ENCODE peak calls at places on chromosome 16, in six cellular contexts. One of them, this sample, is unnamed.

GRCh38 chr16:11564046-11564926 is 22.4 kb downstream of the LITAF start:
- DNase-seq in prostate gland: no peak
- DNase-seq in esophagus muscularis mucosa: no peak
- DNase-seq in GM23338: no peak
- DNase-seq in stomach: no peak
- DNase-seq in H1: no peak
- DNase-seq in this sample: no peak

GRCh38 chr16:10181196-10182162 is 749 bp downstream of the GRIN2A start:
- DNase-seq in prostate gland: peak
- DNase-seq in GM23338: peak
- DNase-seq in H1: peak
- DNase-seq in stomach: peak
- DNase-seq in esophagus muscularis mucosa: no peak
- DNase-seq in this sample: peak

GRCh38 chr16:66905633-66906539 is 12.8 kb downstream of the CDH16 start:
- DNase-seq in prostate gland: no peak
- DNase-seq in GM23338: peak
- DNase-seq in H1: no peak
- DNase-seq in esophagus muscularis mucosa: no peak
- DNase-seq in stomach: peak
- DNase-seq in this sample: peak

GRCh38 chr16:52515068-52515671 is 31.8 kb downstream of the TOX3 start:
- DNase-seq in H1: no peak
- DNase-seq in stomach: no peak
- DNase-seq in GM23338: peak
- DNase-seq in esophagus muscularis mucosa: no peak
- DNase-seq in prostate gland: no peak
- DNase-seq in this sample: no peak

GRCh38 chr16:19753815-19754643 is 36.0 kb downstream of the IQCK start:
- DNase-seq in prostate gland: peak
- DNase-seq in H1: no peak
- DNase-seq in GM23338: no peak
- DNase-seq in stomach: peak
- DNase-seq in esophagus muscularis mucosa: no peak
- DNase-seq in this sample: no peak

GRCh38 chr16:55494994-55495421 is 13.9 kb upstream of the LPCAT2 start:
- DNase-seq in prostate gland: no peak
- DNase-seq in H1: no peak
- DNase-seq in esophagus muscularis mucosa: peak
- DNase-seq in stomach: peak
- DNase-seq in GM23338: peak
- DNase-seq in this sample: no peak

GRCh38 chr16:10497132-10498088 is 83.0 kb downstream of the EMP2 start:
- DNase-seq in stomach: no peak
- DNase-seq in GM23338: no peak
- DNase-seq in prostate gland: no peak
- DNase-seq in esophagus muscularis mucosa: no peak
- DNase-seq in H1: no peak
- DNase-seq in this sample: no peak

GRCh38 chr16:69929480-69929879 is 21.7 kb upstream of the CLEC18A start:
- DNase-seq in GM23338: no peak
- DNase-seq in H1: no peak
- DNase-seq in stomach: no peak
- DNase-seq in esophagus muscularis mucosa: no peak
- DNase-seq in prostate gland: no peak
- DNase-seq in this sample: no peak

GRCh38 chr16:70380205-70380918 is 33.7 kb downstream of the DDX19A start:
- DNase-seq in esophagus muscularis mucosa: no peak
- DNase-seq in prostate gland: peak
- DNase-seq in stomach: peak
- DNase-seq in H1: no peak
- DNase-seq in GM23338: peak
- DNase-seq in this sample: no peak

GRCh38 chr16:23874613-23875294 is 39.0 kb downstream of the PRKCB start:
- DNase-seq in stomach: no peak
- DNase-seq in prostate gland: no peak
- DNase-seq in esophagus muscularis mucosa: no peak
- DNase-seq in H1: no peak
- DNase-seq in GM23338: no peak
- DNase-seq in this sample: no peak

GRCh38 chr16:22358000-22358399 is 16.4 kb downstream of the CDR2 start:
- DNase-seq in stomach: no peak
- DNase-seq in GM23338: no peak
- DNase-seq in H1: no peak
- DNase-seq in prostate gland: no peak
- DNase-seq in esophagus muscularis mucosa: no peak
- DNase-seq in this sample: no peak

GRCh38 chr16:27383511-27384243 is 18.3 kb upstream of the IL21R start:
- DNase-seq in H1: no peak
- DNase-seq in prostate gland: no peak
- DNase-seq in GM23338: no peak
- DNase-seq in stomach: no peak
- DNase-seq in esophagus muscularis mucosa: no peak
- DNase-seq in this sample: no peak

GRCh38 chr16:3780570-3780969 is 63.2 kb upstream of the TRAP1 start:
- DNase-seq in GM23338: no peak
- DNase-seq in esophagus muscularis mucosa: no peak
- DNase-seq in H1: no peak
- DNase-seq in prostate gland: no peak
- DNase-seq in stomach: no peak
- DNase-seq in this sample: no peak

GRCh38 chr16:70160388-70160787 is 13.2 kb upstream of the CLEC18C start:
- DNase-seq in prostate gland: peak
- DNase-seq in stomach: no peak
- DNase-seq in esophagus muscularis mucosa: peak
- DNase-seq in H1: no peak
- DNase-seq in GM23338: no peak
- DNase-seq in this sample: no peak

GRCh38 chr16:81451753-81452680 is 7.4 kb downstream of the CMIP start:
- DNase-seq in prostate gland: no peak
- DNase-seq in GM23338: peak
- DNase-seq in stomach: no peak
- DNase-seq in esophagus muscularis mucosa: no peak
- DNase-seq in H1: no peak
- DNase-seq in this sample: no peak

GRCh38 chr16:12311887-12312286 is 335.4 kb downstream of the SNX29 start:
- DNase-seq in H1: no peak
- DNase-seq in GM23338: peak
- DNase-seq in prostate gland: no peak
- DNase-seq in stomach: no peak
- DNase-seq in esophagus muscularis mucosa: no peak
- DNase-seq in this sample: no peak

GRCh38 chr16:4796982-4797804 is 2.0 kb downstream of the SMIM22 start:
- DNase-seq in prostate gland: no peak
- DNase-seq in stomach: no peak
- DNase-seq in H1: no peak
- DNase-seq in esophagus muscularis mucosa: no peak
- DNase-seq in GM23338: no peak
- DNase-seq in this sample: no peak

GRCh38 chr16:17224859-17225258 is 245.9 kb downstream of the XYLT1 start:
- DNase-seq in GM23338: no peak
- DNase-seq in prostate gland: peak
- DNase-seq in stomach: peak
- DNase-seq in esophagus muscularis mucosa: peak
- DNase-seq in H1: no peak
- DNase-seq in this sample: no peak

GRCh38 chr16:86884256-86884655 is 305.9 kb downstream of the FOXL1 start:
- DNase-seq in stomach: no peak
- DNase-seq in GM23338: peak
- DNase-seq in H1: no peak
- DNase-seq in esophagus muscularis mucosa: no peak
- DNase-seq in prostate gland: no peak
- DNase-seq in this sample: no peak

GRCh38 chr16:75351183-75351582 is 82.1 kb downstream of the CFDP1 start:
- DNase-seq in stomach: no peak
- DNase-seq in GM23338: no peak
- DNase-seq in H1: no peak
- DNase-seq in esophagus muscularis mucosa: no peak
- DNase-seq in prostate gland: no peak
- DNase-seq in this sample: no peak

GRCh38 chr16:19884021-19884485 is 595 bp downstream of the GPRC5B start:
- DNase-seq in GM23338: peak
- DNase-seq in stomach: peak
- DNase-seq in prostate gland: no peak
- DNase-seq in esophagus muscularis mucosa: no peak
- DNase-seq in H1: no peak
- DNase-seq in this sample: no peak

GRCh38 chr16:57838161-57838560 is 35.9 kb upstream of the KIFC3 start:
- DNase-seq in GM23338: no peak
- DNase-seq in H1: no peak
- DNase-seq in stomach: no peak
- DNase-seq in prostate gland: no peak
- DNase-seq in esophagus muscularis mucosa: no peak
- DNase-seq in this sample: no peak

GRCh38 chr16:80543162-80543561 is 2.4 kb downstream of the DYNLRB2 start:
- DNase-seq in prostate gland: no peak
- DNase-seq in esophagus muscularis mucosa: no peak
- DNase-seq in GM23338: no peak
- DNase-seq in H1: no peak
- DNase-seq in stomach: no peak
- DNase-seq in this sample: no peak

GRCh38 chr16:50376997-50377396 is 8.2 kb upstream of the BRD7 start:
- DNase-seq in stomach: no peak
- DNase-seq in GM23338: no peak
- DNase-seq in esophagus muscularis mucosa: peak
- DNase-seq in prostate gland: no peak
- DNase-seq in H1: no peak
- DNase-seq in this sample: no peak

GRCh38 chr16:77570574-77570973 is 135.7 kb upstream of the ADAMTS18 start:
- DNase-seq in stomach: no peak
- DNase-seq in H1: no peak
- DNase-seq in GM23338: no peak
- DNase-seq in esophagus muscularis mucosa: no peak
- DNase-seq in prostate gland: no peak
- DNase-seq in this sample: no peak

GRCh38 chr16:66150691-66151090 is 215.8 kb upstream of the CDH5 start:
- DNase-seq in esophagus muscularis mucosa: no peak
- DNase-seq in prostate gland: no peak
- DNase-seq in H1: no peak
- DNase-seq in GM23338: no peak
- DNase-seq in stomach: no peak
- DNase-seq in this sample: no peak

GRCh38 chr16:67443299-67443698 is 12.4 kb downstream of the HSD11B2 start:
- DNase-seq in GM23338: no peak
- DNase-seq in H1: no peak
- DNase-seq in stomach: no peak
- DNase-seq in esophagus muscularis mucosa: no peak
- DNase-seq in prostate gland: no peak
- DNase-seq in this sample: no peak

GRCh38 chr16:57680842-57681241 is 12.7 kb downstream of the ADGRG3 start:
- DNase-seq in prostate gland: no peak
- DNase-seq in stomach: no peak
- DNase-seq in esophagus muscularis mucosa: no peak
- DNase-seq in GM23338: no peak
- DNase-seq in H1: no peak
- DNase-seq in this sample: no peak

GRCh38 chr16:67748791-67749282 is 29.7 kb upstream of the GFOD2 start:
- DNase-seq in GM23338: no peak
- DNase-seq in prostate gland: no peak
- DNase-seq in esophagus muscularis mucosa: no peak
- DNase-seq in H1: no peak
- DNase-seq in stomach: no peak
- DNase-seq in this sample: no peak

GRCh38 chr16:27070776-27071175 is 4.0 kb downstream of the C16orf82 start:
- DNase-seq in stomach: no peak
- DNase-seq in esophagus muscularis mucosa: no peak
- DNase-seq in GM23338: no peak
- DNase-seq in prostate gland: no peak
- DNase-seq in H1: no peak
- DNase-seq in this sample: no peak

GRCh38 chr16:56938664-56939513 is 6.9 kb downstream of the HERPUD1 start:
- DNase-seq in H1: no peak
- DNase-seq in prostate gland: no peak
- DNase-seq in esophagus muscularis mucosa: no peak
- DNase-seq in GM23338: no peak
- DNase-seq in stomach: no peak
- DNase-seq in this sample: no peak

GRCh38 chr16:50295541-50296132 is 29.3 kb downstream of the ADCY7 start:
- DNase-seq in H1: no peak
- DNase-seq in esophagus muscularis mucosa: no peak
- DNase-seq in prostate gland: no peak
- DNase-seq in stomach: no peak
- DNase-seq in GM23338: no peak
- DNase-seq in this sample: no peak

GRCh38 chr16:85553436-85554113 is 59.5 kb upstream of the GSE1 start:
- DNase-seq in stomach: peak
- DNase-seq in H1: no peak
- DNase-seq in GM23338: peak
- DNase-seq in prostate gland: no peak
- DNase-seq in esophagus muscularis mucosa: no peak
- DNase-seq in this sample: peak
- TF ChIP-seq POLR2AphosphoS5 in stomach: no peak
- TF ChIP-seq POLR2AphosphoS5 in H1: no peak
- TF ChIP-seq POLR2AphosphoS5 in GM23338: no peak
- TF ChIP-seq POLR2AphosphoS5 in prostate gland: no peak
- TF ChIP-seq POLR2AphosphoS5 in esophagus muscularis mucosa: no peak
- TF ChIP-seq POLR2AphosphoS5 in this sample: no peak

DNA sequence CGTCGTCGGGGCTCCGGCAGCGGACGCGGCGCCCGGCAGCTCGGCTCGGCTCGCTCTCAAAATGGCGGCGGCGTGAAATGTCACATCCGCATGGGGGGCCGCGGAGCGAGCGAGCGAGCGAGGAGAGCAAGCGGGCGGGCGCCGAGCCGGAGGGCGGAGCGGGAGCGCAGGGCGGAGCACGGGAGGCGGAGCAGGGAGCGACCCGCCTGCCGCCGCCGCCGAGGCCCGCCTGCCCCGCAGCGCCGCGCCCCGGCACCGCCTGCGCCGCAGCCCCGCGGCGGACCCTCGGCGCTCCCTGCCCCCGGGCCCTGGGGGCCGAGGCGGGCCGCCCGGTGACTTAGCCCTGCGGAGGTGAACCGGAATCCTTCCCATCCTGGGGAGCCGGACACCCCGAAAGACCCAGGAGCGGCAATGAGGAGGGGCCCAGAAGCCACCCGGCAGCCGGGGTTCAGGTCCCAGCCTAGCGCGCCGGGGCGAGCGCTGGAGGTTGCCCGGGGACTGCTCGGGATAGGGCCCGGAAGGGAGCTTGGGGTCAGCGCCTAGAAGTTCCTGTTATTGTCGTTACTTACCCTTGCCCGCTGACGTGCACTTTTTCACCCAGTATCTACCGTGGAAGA is at the start of gene USP7:
- DNase-seq in H1: peak
- DNase-seq in esophagus muscularis mucosa: peak
- DNase-seq in prostate gland: peak
- DNase-seq in stomach: peak
- DNase-seq in GM23338: peak
- DNase-seq in this sample: peak
- TF ChIP-seq POLR2AphosphoS5 in H1: no peak
- TF ChIP-seq POLR2AphosphoS5 in esophagus muscularis mucosa: peak
- TF ChIP-seq POLR2AphosphoS5 in prostate gland: no peak
- TF ChIP-seq POLR2AphosphoS5 in stomach: peak
- TF ChIP-seq POLR2AphosphoS5 in GM23338: peak
- TF ChIP-seq POLR2AphosphoS5 in this sample: no peak

GRCh38 chr16:8826278-8826879 is 28.7 kb downstream of the PMM2 start:
- DNase-seq in stomach: no peak
- DNase-seq in H1: no peak
- DNase-seq in esophagus muscularis mucosa: no peak
- DNase-seq in GM23338: no peak
- DNase-seq in prostate gland: no peak
- DNase-seq in this sample: no peak
- TF ChIP-seq POLR2AphosphoS5 in stomach: no peak
- TF ChIP-seq POLR2AphosphoS5 in H1: no peak
- TF ChIP-seq POLR2AphosphoS5 in esophagus muscularis mucosa: no peak
- TF ChIP-seq POLR2AphosphoS5 in GM23338: no peak
- TF ChIP-seq POLR2AphosphoS5 in prostate gland: no peak
- TF ChIP-seq POLR2AphosphoS5 in this sample: no peak

GRCh38 chr16:1979271-1980025 is 1.8 kb downstream of the NOXO1 start:
- DNase-seq in stomach: peak
- DNase-seq in esophagus muscularis mucosa: no peak
- DNase-seq in GM23338: peak
- DNase-seq in prostate gland: peak
- DNase-seq in H1: no peak
- DNase-seq in this sample: no peak
- TF ChIP-seq POLR2AphosphoS5 in stomach: no peak
- TF ChIP-seq POLR2AphosphoS5 in esophagus muscularis mucosa: no peak
- TF ChIP-seq POLR2AphosphoS5 in GM23338: peak
- TF ChIP-seq POLR2AphosphoS5 in prostate gland: peak
- TF ChIP-seq POLR2AphosphoS5 in H1: no peak
- TF ChIP-seq POLR2AphosphoS5 in this sample: no peak

This sample was measured in GM12891.